ENCODE peak calls at places on chromosomes 3 and 15, in nine cellular contexts. X, N, D, J, G, T, E, A and O are unnamed samples.

GRCh38 chr3:152458725-152459515 is 190.2 kb downstream of the MBNL1 start:
- DNase-seq in X (no peak), N (no peak), D (no peak), J (no peak), G (no peak), T (no peak), E (peak), A (no peak), O (no peak)

GRCh38 chr3:100207886-100208285 is 52.9 kb upstream of the TBC1D23 start:
- DNase-seq in X (no peak), N (no peak), D (no peak), J (no peak), G (no peak), T (no peak), E (no peak), A (no peak), O (no peak)

GRCh38 chr3:126107203-126107939 is 23.4 kb upstream of the SLC41A3 start:
- DNase-seq in X (no peak), N (no peak), D (no peak), J (peak), G (no peak), T (peak), E (no peak), A (no peak), O (no peak)

GRCh38 chr3:197456271-197457091 is 99.3 kb downstream of the BDH1 start:
- DNase-seq in X (no peak), N (peak), D (peak), J (peak), G (peak), T (peak), E (peak), A (no peak), O (peak)

GRCh38 chr3:40304352-40304751 is 5.2 kb upstream of the EIF1B start:
- DNase-seq in X (no peak), N (no peak), D (no peak), J (no peak), G (no peak), T (no peak), E (no peak), A (no peak), O (no peak)

GRCh38 chr15:101031203-101031602 is 112.0 kb downstream of the LRRK1 start:
- DNase-seq in X (no peak), N (peak), D (no peak), J (no peak), G (no peak), T (peak), E (no peak), A (no peak), O (no peak)

GRCh38 chr3:24018784-24019570 is 73.9 kb downstream of the NR1D2 start:
- DNase-seq in X (no peak), N (no peak), D (no peak), J (no peak), G (no peak), T (no peak), E (no peak), A (no peak), O (no peak)

GRCh38 chr3:149547954-149548728 is 73.6 kb downstream of the TM4SF4 start:
- DNase-seq in X (no peak), N (peak), D (no peak), J (no peak), G (no peak), T (no peak), E (no peak), A (no peak), O (no peak)

GRCh38 chr15:67997996-67998395 is 56.1 kb upstream of the PIAS1 start:
- DNase-seq in X (no peak), N (peak), D (no peak), J (no peak), G (no peak), T (no peak), E (no peak), A (no peak), O (no peak)

GRCh38 chr15:48494646-48495045 is 150.9 kb downstream of the FBN1 start:
- DNase-seq in X (no peak), N (no peak), D (no peak), J (no peak), G (no peak), T (no peak), E (no peak), A (no peak), O (no peak)

GRCh38 chr15:25933456-25934158 is 70.5 kb upstream of the ATP10A start:
- DNase-seq in X (no peak), N (peak), D (peak), J (peak), G (peak), T (peak), E (peak), A (peak), O (peak)

GRCh38 chr3:13388816-13389215 is 31.3 kb downstream of the NUP210 start:
- DNase-seq in X (no peak), N (no peak), D (no peak), J (no peak), G (no peak), T (no peak), E (no peak), A (no peak), O (no peak)

GRCh38 chr3:41569632-41570338 is 370.5 kb downstream of the CTNNB1 start:
- DNase-seq in X (no peak), N (no peak), D (no peak), J (no peak), G (no peak), T (no peak), E (no peak), A (no peak), O (no peak)

GRCh38 chr3:174533286-174533685 is 325.8 kb upstream of the NAALADL2 start:
- DNase-seq in X (no peak), N (peak), D (no peak), J (no peak), G (no peak), T (no peak), E (no peak), A (no peak), O (no peak)

GRCh38 chr3:123481071-123481470 is 32.2 kb upstream of the ADCY5 start:
- DNase-seq in X (no peak), N (no peak), D (no peak), J (no peak), G (no peak), T (no peak), E (no peak), A (no peak), O (no peak)

GRCh38 chr15:31160740-31161495 is 59.4 kb upstream of the TRPM1 start:
- DNase-seq in X (no peak), N (no peak), D (no peak), J (no peak), G (no peak), T (no peak), E (no peak), A (no peak), O (no peak)

GRCh38 chr3:10583798-10584708 is 78.7 kb upstream of the ATP2B2 start:
- DNase-seq in X (no peak), N (no peak), D (no peak), J (no peak), G (no peak), T (no peak), E (no peak), A (no peak), O (no peak)

GRCh38 chr3:54968546-54969172 is 40.8 kb upstream of the LRTM1 start:
- DNase-seq in X (no peak), N (peak), D (no peak), J (no peak), G (no peak), T (no peak), E (no peak), A (no peak), O (no peak)

GRCh38 chr3:141332436-141332835 is 35.9 kb upstream of the ZBTB38 start:
- DNase-seq in X (no peak), N (no peak), D (no peak), J (no peak), G (no peak), T (no peak), E (no peak), A (no peak), O (no peak)

GRCh38 chr15:75109731-75110130 is 86.3 kb downstream of the PPCDC start:
- DNase-seq in X (no peak), N (no peak), D (no peak), J (no peak), G (no peak), T (no peak), E (no peak), A (no peak), O (no peak)

GRCh38 chr3:195895078-195895899 is 13.1 kb downstream of the TNK2 start:
- DNase-seq in X (no peak), N (no peak), D (peak), J (peak), G (peak), T (no peak), E (peak), A (peak), O (peak)

GRCh38 chr15:85623648-85624047 is 171.1 kb downstream of the KLHL25 start:
- DNase-seq in X (no peak), N (no peak), D (no peak), J (no peak), G (no peak), T (no peak), E (no peak), A (no peak), O (no peak)

GRCh38 chr3:183161552-183162345 is 785 bp downstream of the LAMP3 start:
- DNase-seq in X (no peak), N (no peak), D (no peak), J (peak), G (peak), T (no peak), E (no peak), A (no peak), O (no peak)

GRCh38 chr3:107657971-107658370 is 135.2 kb downstream of the BBX start:
- DNase-seq in X (no peak), N (peak), D (no peak), J (no peak), G (no peak), T (no peak), E (no peak), A (no peak), O (no peak)

GRCh38 chr3:71708478-71709098 is 16.6 kb downstream of the EIF4E3 start:
- DNase-seq in X (no peak), N (no peak), D (no peak), J (no peak), G (no peak), T (no peak), E (no peak), A (no peak), O (no peak)

GRCh38 chr3:130276203-130276803 is 69.2 kb upstream of the COL6A5 start:
- DNase-seq in X (no peak), N (peak), D (no peak), J (peak), G (peak), T (no peak), E (no peak), A (peak), O (no peak)

GRCh38 chr3:61378321-61378720 is 127.1 kb upstream of the FHIT start:
- DNase-seq in X (no peak), N (no peak), D (no peak), J (no peak), G (no peak), T (no peak), E (no peak), A (no peak), O (no peak)